ENCODE peak calls at places on chromosomes 2 and 18, in ten cellular contexts. R, J, P, Q, H, U, D, S, K and M are unnamed samples.

GRCh38 chr2:30608643-30609042 is 161.6 kb downstream of the LCLAT1 start:
- DNase-seq in Q (no peak), H (no peak), J (no peak), K (no peak), U (no peak), D (no peak), P (no peak), S (no peak), R (no peak), M (no peak)

GRCh38 chr2:28895189-28895893 is 874 bp downstream of the WDR43 start:
- DNase-seq in P (peak), R (no peak), K (peak), Q (peak), H (peak), S (peak), U (peak), J (peak), D (peak), M (peak)

GRCh38 chr2:18639756-18640453 is 50.5 kb upstream of the NT5C1B start:
- DNase-seq in Q (no peak), J (no peak), H (no peak), S (no peak), D (no peak), P (no peak), R (no peak), U (no peak), K (no peak), M (no peak)

GRCh38 chr18:76620326-76620813 is 125.3 kb upstream of the ZNF516 start:
- DNase-seq in R (no peak), K (peak), U (no peak), P (peak), S (no peak), H (no peak), Q (peak), D (peak), J (no peak), M (peak)

GRCh38 chr2:193463016-193463415 is 1268.3 kb upstream of the TMEFF2 start:
- DNase-seq in K (no peak), D (no peak), H (no peak), P (no peak), Q (no peak), S (no peak), R (peak), J (no peak), U (no peak), M (no peak)

GRCh38 chr18:79117380-79117779 is 48.2 kb downstream of the ATP9B start:
- DNase-seq in U (no peak), J (no peak), Q (no peak), K (no peak), R (no peak), P (no peak), D (no peak), S (no peak), H (no peak), M (no peak)

GRCh38 chr2:156589381-156590079 is 153.4 kb downstream of the GPD2 start:
- DNase-seq in D (peak), Q (peak), R (peak), U (no peak), S (no peak), K (no peak), J (no peak), P (peak), H (no peak), M (no peak)

GRCh38 chr2:113847144-113847543 is 42.7 kb upstream of the ACTR3 start:
- DNase-seq in K (no peak), P (no peak), R (no peak), S (no peak), H (no peak), Q (peak), U (no peak), J (no peak), D (no peak), M (no peak)

GRCh38 chr2:240156435-240157146 is 16.1 kb upstream of the OTOS start:
- DNase-seq in K (no peak), Q (no peak), S (no peak), U (no peak), P (no peak), H (no peak), R (no peak), J (no peak), D (no peak), M (no peak)

GRCh38 chr2:230713331-230714121 is 884 bp downstream of the CAB39 start:
- DNase-seq in J (no peak), S (peak), R (no peak), H (peak), K (peak), D (peak), Q (peak), P (no peak), U (peak), M (peak)

GRCh38 chr2:224162122-224162521 is 123.0 kb upstream of the SERPINE2 start:
- DNase-seq in S (no peak), R (peak), K (no peak), P (peak), H (no peak), U (no peak), Q (peak), D (no peak), J (no peak), M (no peak)

GRCh38 chr2:213216461-213216860 is 65.0 kb upstream of the IKZF2 start:
- DNase-seq in H (no peak), P (peak), D (no peak), S (no peak), Q (peak), U (no peak), R (no peak), K (no peak), J (no peak), M (no peak)

GRCh38 chr2:3189961-3190360 is 187.7 kb downstream of the EIPR1 start:
- DNase-seq in P (no peak), S (no peak), R (no peak), K (no peak), U (no peak), Q (no peak), J (no peak), H (no peak), D (no peak), M (no peak)

GRCh38 chr18:51666717-51667320 is 469.3 kb upstream of the MEX3C start:
- DNase-seq in K (no peak), R (no peak), D (no peak), H (no peak), Q (peak), U (no peak), J (no peak), S (peak), P (no peak), M (no peak)

GRCh38 chr2:126634273-126634861 is 21.6 kb upstream of the GYPC start:
- DNase-seq in U (no peak), R (no peak), H (no peak), D (peak), J (no peak), Q (peak), P (no peak), S (no peak), K (peak), M (no peak)

GRCh38 chr2:9914384-9915065 is 37.0 kb upstream of the GRHL1 start:
- DNase-seq in Q (peak), H (no peak), J (no peak), K (no peak), P (peak), U (no peak), S (no peak), D (no peak), R (peak), M (no peak)

GRCh38 chr2:162890690-162891311 is 52.2 kb upstream of the KCNH7 start:
- DNase-seq in K (no peak), J (no peak), H (no peak), P (peak), S (no peak), D (no peak), U (no peak), Q (peak), R (peak), M (no peak)

GRCh38 chr2:241008711-241009121 is 10.3 kb downstream of the SNED1 start:
- DNase-seq in U (peak), P (no peak), J (no peak), D (no peak), Q (no peak), H (no peak), R (no peak), K (no peak), S (no peak), M (peak)

GRCh38 chr2:186588940-186589732 is 720 bp upstream of the ITGAV start:
- DNase-seq in R (peak), U (no peak), J (no peak), P (no peak), S (no peak), H (no peak), D (no peak), K (peak), Q (no peak), M (no peak)

GRCh38 chr2:174171686-174172445 is 76.5 kb downstream of the OLA1 start:
- DNase-seq in U (no peak), Q (no peak), H (no peak), K (no peak), S (no peak), P (no peak), D (no peak), R (no peak), J (no peak), M (no peak)

GRCh38 chr2:74576151-74576755 is 21.7 kb downstream of the DOK1 start:
- DNase-seq in J (no peak), Q (peak), H (no peak), S (no peak), D (no peak), R (no peak), K (no peak), U (no peak), P (peak), M (no peak)

GRCh38 chr18:38019292-38019691 is 453.7 kb upstream of the CELF4 start:
- DNase-seq in H (no peak), Q (no peak), K (no peak), R (no peak), D (no peak), J (no peak), P (no peak), S (no peak), U (no peak), M (no peak)

GRCh38 chr2:96404446-96405373 is 69.1 kb downstream of the NCAPH start:
- DNase-seq in K (peak), D (no peak), U (no peak), P (no peak), J (no peak), R (no peak), S (no peak), H (no peak), Q (no peak), M (no peak)

GRCh38 chr2:229350117-229350805 is 79.2 kb upstream of the PID1 start:
- DNase-seq in P (peak), K (no peak), Q (peak), R (no peak), H (no peak), D (no peak), U (no peak), S (no peak), J (no peak), M (no peak)

GRCh38 chr18:25998461-25998860 is 92.0 kb downstream of the SS18 start:
- DNase-seq in S (no peak), Q (no peak), H (no peak), J (no peak), R (no peak), D (no peak), P (no peak), U (no peak), K (no peak), M (no peak)

GRCh38 chr2:227824711-227825110 is 11.1 kb downstream of the CCL20 start:
- DNase-seq in P (no peak), H (no peak), R (no peak), K (no peak), S (no peak), U (no peak), D (no peak), J (no peak), Q (no peak), M (no peak)

GRCh38 chr18:25561923-25562322 is 210.0 kb upstream of the ZNF521 start:
- DNase-seq in H (no peak), P (peak), D (no peak), R (no peak), K (no peak), J (no peak), S (no peak), Q (peak), U (no peak), M (no peak)

GRCh38 chr18:9335255-9336045 is 877 bp downstream of the TWSG1 start:
- DNase-seq in P (peak), K (no peak), J (no peak), U (no peak), H (no peak), R (no peak), Q (peak), S (no peak), D (peak), M (no peak)

GRCh38 chr2:144041612-144042011 is 478.3 kb downstream of the ZEB2 start:
- DNase-seq in R (no peak), H (no peak), Q (no peak), S (no peak), K (no peak), D (no peak), U (no peak), J (no peak), P (no peak), M (no peak)

GRCh38 chr2:6412533-6413085 is 453.1 kb downstream of the CMPK2 start:
- DNase-seq in U (no peak), R (no peak), H (no peak), K (no peak), Q (peak), J (no peak), P (no peak), D (no peak), S (no peak), M (no peak)

GRCh38 chr2:190972213-190972612 is 41.8 kb downstream of the STAT1 start:
- DNase-seq in H (no peak), K (no peak), J (no peak), U (no peak), P (no peak), D (no peak), R (no peak), Q (no peak), S (no peak), M (no peak)

GRCh38 chr2:220504890-220505564 is 877.6 kb downstream of the SLC4A3 start:
- DNase-seq in K (peak), R (peak), Q (peak), H (no peak), J (no peak), U (no peak), S (no peak), D (no peak), P (peak), M (no peak)

GRCh38 chr2:88450186-88450585 is 2.3 kb downstream of the FOXI3 start:
- DNase-seq in P (no peak), J (no peak), R (no peak), U (no peak), H (no peak), S (no peak), Q (no peak), K (no peak), D (no peak), M (no peak)

GRCh38 chr2:121450301-121450700 is 80.4 kb upstream of the RNU4ATAC start:
- DNase-seq in K (no peak), Q (no peak), U (no peak), D (no peak), S (no peak), R (no peak), J (no peak), H (no peak), P (no peak), M (no peak)

GRCh38 chr2:221911890-221912289 is 339.8 kb upstream of the EPHA4 start:
- DNase-seq in H (no peak), R (no peak), S (no peak), K (no peak), Q (no peak), D (no peak), U (no peak), J (no peak), P (no peak), M (no peak)

GRCh38 chr18:23585007-23585871 is 1.1 kb downstream of the NPC1 start:
- DNase-seq in P (peak), D (no peak), J (no peak), K (peak), S (no peak), Q (no peak), H (no peak), R (no peak), U (no peak), M (no peak)

GRCh38 chr18:58169472-58169871 is 125.4 kb downstream of the NEDD4L start:
- DNase-seq in H (no peak), Q (no peak), K (no peak), S (no peak), J (no peak), R (no peak), U (no peak), P (no peak), D (no peak), M (no peak)

GRCh38 chr2:240024766-240025165 is 376 bp downstream of the NDUFA10 start:
- DNase-seq in J (no peak), P (no peak), R (no peak), H (peak), D (no peak), U (no peak), Q (no peak), S (no peak), K (no peak), M (no peak)